ENCODE peak calls at places on chromosomes 1 and 21, in six cellular contexts. R is esophagus squamous epithelium, Z is uterus, O is ovary, Y is cardiac fibroblast, K is IMR-90. D is an unnamed sample.

GRCh38 chr1:68293609-68294353 is 61.5 kb upstream of the WLS start:
- DNase-seq in R (no peak), Z (peak), O (peak), Y (peak), K (peak), D (no peak)

GRCh38 chr1:15259608-15260007 is 12.6 kb downstream of the FHAD1 start:
- DNase-seq in R (no peak), Z (no peak), O (peak), Y (no peak), K (no peak), D (no peak)

GRCh38 chr1:26740958-26741357 is 45.1 kb downstream of the ARID1A start:
- DNase-seq in R (no peak), Z (no peak), O (no peak), Y (no peak), K (no peak), D (no peak)

GRCh38 chr1:34904236-34905097 is 25.0 kb downstream of the DLGAP3 start:
- DNase-seq in R (no peak), Z (no peak), O (no peak), Y (no peak), K (no peak), D (no peak)

GRCh38 chr1:48947761-48948537 is 171.3 kb upstream of the BEND5 start:
- DNase-seq in R (no peak), Z (no peak), O (no peak), Y (no peak), K (no peak), D (no peak)

GRCh38 chr1:101136739-101137138 is 100.1 kb upstream of the S1PR1 start:
- DNase-seq in R (no peak), Z (no peak), O (no peak), Y (peak), K (peak), D (no peak)

GRCh38 chr1:24186993-24187790 is at the start of gene IFNLR1:
- DNase-seq in R (no peak), Z (peak), O (peak), Y (no peak), K (no peak), D (no peak)

GRCh38 chr1:220708929-220709801 is 19.0 kb downstream of the C1orf115 start:
- DNase-seq in R (no peak), Z (no peak), O (no peak), Y (no peak), K (no peak), D (no peak)

GRCh38 chr1:196155586-196155985 is 452.7 kb downstream of the KCNT2 start:
- DNase-seq in R (no peak), Z (no peak), O (no peak), Y (no peak), K (no peak), D (no peak)

GRCh38 chr1:52268372-52268771 is 97.6 kb downstream of the CC2D1B start:
- DNase-seq in R (no peak), Z (no peak), O (no peak), Y (peak), K (peak), D (no peak)

GRCh38 chr1:206816390-206817287 is 44.3 kb upstream of the IL10 start:
- DNase-seq in R (no peak), Z (no peak), O (no peak), Y (peak), K (peak), D (no peak)

GRCh38 chr1:13899856-13900255 is 199.9 kb downstream of the PRDM2 start:
- DNase-seq in R (no peak), Z (no peak), O (no peak), Y (peak), K (no peak), D (peak)

GRCh38 chr1:182249201-182249676 is 142.4 kb downstream of the GLUL start:
- DNase-seq in R (no peak), Z (no peak), O (no peak), Y (no peak), K (no peak), D (no peak)

GRCh38 chr21:45033791-45034555 is 40.4 kb upstream of the ADARB1 start:
- DNase-seq in R (no peak), Z (no peak), O (no peak), Y (peak), K (peak), D (peak)

GRCh38 chr1:103489881-103490280 is 35.6 kb upstream of the RNPC3 start:
- DNase-seq in R (no peak), Z (no peak), O (no peak), Y (peak), K (peak), D (peak)

GRCh38 chr1:247440001-247440620 is 17.8 kb downstream of the OR2B11 start:
- DNase-seq in R (no peak), Z (no peak), O (no peak), Y (no peak), K (no peak), D (no peak)

GRCh38 chr1:115432061-115432460 is 94.0 kb upstream of the NGF start:
- DNase-seq in R (no peak), Z (no peak), O (no peak), Y (peak), K (peak), D (peak)

DNA sequence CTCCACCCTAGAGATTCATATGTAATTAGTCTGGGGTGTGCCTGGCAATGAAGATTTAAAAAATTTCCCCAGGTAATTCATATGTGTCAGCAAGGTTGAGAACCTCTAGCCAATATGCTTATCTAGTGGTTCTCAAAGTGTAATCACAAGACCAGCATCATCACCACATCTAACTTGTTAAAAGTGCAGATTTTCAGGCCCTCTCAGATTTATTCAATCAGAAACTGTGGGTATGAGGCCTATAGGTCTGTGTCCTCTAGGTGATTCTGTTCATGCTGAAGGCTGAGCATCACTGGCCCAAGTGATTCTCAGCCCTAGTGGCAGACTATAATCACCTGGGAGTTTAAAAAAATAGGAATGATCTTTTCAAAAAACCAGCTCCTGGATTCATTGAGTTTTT is 75.9 kb downstream of the SWT1 start:
- DNase-seq in R (no peak), Z (no peak), O (no peak), Y (no peak), K (no peak), D (no peak)
- TF ChIP-seq CTCF in R (no peak), Z (no peak), O (no peak), Y (no peak), K (no peak), D (no peak)

GRCh38 chr1:81305997-81306452 is 494.7 kb upstream of the ADGRL2 start:
- DNase-seq in R (no peak), Z (no peak), O (peak), Y (peak), K (peak), D (peak)
- TF ChIP-seq CTCF in R (peak), Z (peak), O (no peak), Y (peak), K (peak), D (no peak)

GRCh38 chr1:171313319-171313834 is 606 bp upstream of the FMO4 start:
- DNase-seq in R (no peak), Z (no peak), O (no peak), Y (no peak), K (no peak), D (no peak)
- TF ChIP-seq CTCF in R (no peak), Z (no peak), O (no peak), Y (no peak), K (no peak), D (no peak)

GRCh38 chr1:198699167-198700015 is 60.6 kb downstream of the PTPRC start:
- DNase-seq in R (no peak), Z (no peak), O (no peak), Y (peak), K (peak), D (peak)
- TF ChIP-seq CTCF in R (peak), Z (no peak), O (no peak), Y (peak), K (peak), D (peak)

GRCh38 chr1:17021896-17022295 is 10.2 kb upstream of the ATP13A2 start:
- DNase-seq in R (no peak), Z (no peak), O (no peak), Y (no peak), K (no peak), D (no peak)

GRCh38 chr1:17027403-17027802 is 15.7 kb upstream of the ATP13A2 start:
- DNase-seq in R (no peak), Z (no peak), O (no peak), Y (no peak), K (no peak), D (peak)

GRCh38 chr1:17023573-17023972 is 11.8 kb upstream of the ATP13A2 start:
- DNase-seq in R (no peak), Z (no peak), O (no peak), Y (no peak), K (no peak), D (no peak)

GRCh38 chr1:17023103-17023502 is 11.4 kb upstream of the ATP13A2 start:
- DNase-seq in R (no peak), Z (no peak), O (no peak), Y (no peak), K (no peak), D (no peak)

DNA sequence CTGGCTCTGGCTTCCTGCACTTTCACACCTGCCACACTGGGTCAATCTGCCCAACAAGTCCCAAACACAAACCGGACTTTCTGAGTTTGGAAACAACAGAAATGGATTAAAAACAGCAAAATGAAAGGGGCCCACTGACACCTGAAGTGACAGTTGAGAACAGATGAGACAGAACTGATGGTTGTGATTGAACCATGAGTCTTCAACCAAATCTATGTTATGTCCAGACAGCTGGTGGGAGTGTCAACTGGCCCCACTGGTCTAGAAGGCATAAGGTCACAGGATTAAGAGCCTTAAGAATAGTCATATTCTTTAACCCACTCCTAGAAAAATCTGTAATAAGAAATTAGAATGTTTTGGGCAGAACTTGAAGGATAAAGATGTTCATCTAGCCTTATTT is 13.0 kb upstream of the ATP13A2 start:
- DNase-seq in R (no peak), Z (no peak), O (no peak), Y (no peak), K (no peak), D (no peak)
- TF ChIP-seq CTCF in R (no peak), Z (no peak), O (no peak), Y (no peak), K (no peak), D (no peak)

DNA sequence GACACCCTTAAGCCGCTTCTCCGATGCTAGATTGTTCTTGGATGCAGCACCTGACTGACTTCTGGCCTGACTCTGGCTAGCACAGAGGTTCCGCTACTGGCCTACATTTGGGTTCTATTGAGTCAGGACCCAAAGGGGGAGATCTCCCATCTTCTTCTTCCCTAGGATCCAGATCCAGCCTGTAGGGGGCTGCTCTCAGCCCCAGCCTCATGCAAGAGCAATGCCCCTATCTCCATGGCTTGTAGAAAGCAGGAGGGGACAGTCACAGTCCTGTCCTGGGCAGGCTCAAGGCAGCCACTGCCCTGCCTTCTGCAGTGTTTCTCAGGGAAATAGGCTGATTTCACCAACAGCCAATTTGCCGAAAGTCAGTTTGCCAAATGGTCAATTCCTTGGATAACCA is 6.3 kb upstream of the ADAR start:
- DNase-seq in R (no peak), Z (no peak), O (no peak), Y (no peak), K (no peak), D (no peak)
- TF ChIP-seq CTCF in R (no peak), Z (no peak), O (no peak), Y (no peak), K (no peak), D (no peak)

DNA sequence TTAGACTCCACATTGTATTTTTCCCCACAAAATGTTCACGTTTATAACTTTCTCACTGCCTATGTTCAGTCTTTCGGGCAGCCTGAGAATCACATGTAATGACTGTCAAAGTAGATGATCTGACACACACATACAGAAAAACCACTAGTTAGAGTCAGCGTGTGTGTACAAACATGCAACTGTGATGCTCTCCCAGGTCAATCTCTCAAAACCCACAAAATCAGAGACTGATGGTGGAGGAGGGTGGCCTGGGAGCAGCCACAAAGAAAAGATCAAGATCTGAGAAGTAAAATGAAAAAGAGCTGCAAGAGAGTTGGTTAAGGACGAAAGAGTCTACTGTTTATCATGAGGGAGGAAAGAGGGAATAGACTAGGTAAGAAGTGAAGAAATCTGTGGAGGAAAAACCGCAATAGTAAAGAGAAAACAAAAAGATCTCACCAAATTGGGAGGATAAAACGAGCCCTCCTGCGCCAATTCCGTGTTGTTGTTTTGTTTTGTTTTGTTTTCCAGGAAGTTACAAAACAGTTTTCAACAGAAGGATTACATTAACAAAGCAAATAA is 2.3 kb downstream of the EGLN1 start:
- DNase-seq in R (no peak), Z (no peak), O (no peak), Y (no peak), K (peak), D (peak)
- TF ChIP-seq CTCF in R (no peak), Z (no peak), O (no peak), Y (no peak), K (no peak), D (no peak)

GRCh38 chr1:178382372-178382771 is 114.4 kb downstream of the CLEC20A start:
- DNase-seq in R (no peak), Z (no peak), O (no peak), Y (no peak), K (no peak), D (no peak)

GRCh38 chr1:178374016-178374415 is 122.7 kb downstream of the CLEC20A start:
- DNase-seq in R (no peak), Z (no peak), O (no peak), Y (no peak), K (no peak), D (no peak)

GRCh38 chr1:178376008-178376407 is 120.8 kb downstream of the CLEC20A start:
- DNase-seq in R (no peak), Z (no peak), O (no peak), Y (no peak), K (no peak), D (no peak)

GRCh38 chr1:178385662-178386061 is 111.1 kb downstream of the CLEC20A start:
- DNase-seq in R (no peak), Z (no peak), O (no peak), Y (no peak), K (no peak), D (no peak)

DNA sequence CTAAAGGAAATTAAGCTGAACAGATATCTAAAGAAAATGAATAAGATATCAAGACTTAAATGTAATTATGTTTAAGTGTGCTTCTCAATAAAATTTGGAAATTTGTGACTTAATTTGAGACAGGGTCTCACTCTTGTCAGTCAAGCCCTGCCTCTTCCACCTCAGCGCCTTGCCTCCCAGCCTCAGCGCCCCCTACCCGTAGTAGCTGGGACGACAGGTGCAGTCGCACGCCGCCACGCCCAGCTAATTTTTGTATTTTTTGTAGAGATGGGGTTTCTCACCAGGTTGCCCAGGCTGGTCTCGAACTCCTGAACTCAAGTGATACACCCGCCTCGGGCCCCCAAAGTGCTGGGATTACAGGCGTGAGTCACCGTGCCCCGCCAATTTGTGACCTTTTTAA is 117.0 kb downstream of the CLEC20A start:
- DNase-seq in R (no peak), Z (no peak), O (no peak), Y (no peak), K (no peak), D (no peak)
- TF ChIP-seq CTCF in R (no peak), Z (no peak), O (no peak), Y (peak), K (no peak), D (no peak)

GRCh38 chr1:197561041-197561440 is 214.2 kb downstream of the DENND1B start:
- DNase-seq in R (no peak), Z (no peak), O (no peak), Y (no peak), K (no peak), D (no peak)
- TF ChIP-seq CTCF in R (no peak), Z (no peak), O (no peak), Y (no peak), K (no peak), D (no peak)

D was measured in MCF 10A.